ENCODE peak calls at places on chromosomes 3 and 15, in four cellular contexts. V, R, C and Z are unnamed samples.

GRCh38 chr15:75693501-75694240 is 19.0 kb downstream of the CSPG4 start:
- DNase-seq in V (no peak), C (no peak), R (peak), Z (peak)

GRCh38 chr3:71332813-71333212 is 250.7 kb downstream of the FOXP1 start:
- DNase-seq in V (no peak), C (no peak), R (no peak), Z (no peak)

GRCh38 chr3:57998366-57999283 is 9.6 kb upstream of the FLNB start:
- DNase-seq in V (peak), R (no peak), C (peak), Z (no peak)

GRCh38 chr15:31758126-31758525 is 272.2 kb upstream of the CHRNA7 start:
- DNase-seq in C (peak), V (no peak), R (no peak), Z (peak)

GRCh38 chr15:71239592-71240364 is 124.5 kb downstream of the THSD4 start:
- DNase-seq in R (no peak), V (no peak), C (peak), Z (peak)

GRCh38 chr15:70853855-70854668 is at the start of gene LARP6:
- DNase-seq in V (peak), C (peak), R (peak), Z (peak)

GRCh38 chr3:194386610-194387009 is 12.5 kb downstream of the GP5 start:
- DNase-seq in V (no peak), R (no peak), C (no peak), Z (no peak)

GRCh38 chr3:52238193-52238760 is 681 bp downstream of the TWF2 start:
- DNase-seq in V (no peak), R (no peak), C (no peak), Z (peak)

GRCh38 chr15:99651023-99651807 is 82.0 kb downstream of the LYSMD4 start:
- DNase-seq in V (no peak), R (peak), C (no peak), Z (no peak)

GRCh38 chr3:83928903-83929302 is 1029.9 kb upstream of the CADM2 start:
- DNase-seq in C (no peak), V (no peak), R (no peak), Z (no peak)

GRCh38 chr3:27290760-27291159 is 78.4 kb downstream of the NEK10 start:
- DNase-seq in V (no peak), C (no peak), R (no peak), Z (no peak)

GRCh38 chr3:151903501-151903991 is 30.1 kb downstream of the SUCNR1 start:
- DNase-seq in C (peak), R (no peak), V (no peak), Z (peak)

GRCh38 chr3:197906023-197906849 is 43.8 kb upstream of the RPL35A start:
- DNase-seq in V (peak), C (peak), R (peak), Z (peak)

GRCh38 chr3:69867941-69868505 is 128.8 kb downstream of the MITF start:
- DNase-seq in C (no peak), R (no peak), V (no peak), Z (no peak)

GRCh38 chr3:77795013-77795412 is 755.1 kb downstream of the ROBO2 start:
- DNase-seq in V (no peak), C (peak), R (no peak), Z (no peak)

GRCh38 chr3:69266585-69266984 is 119.3 kb downstream of the FRMD4B start:
- DNase-seq in C (no peak), V (no peak), R (no peak), Z (no peak)

GRCh38 chr15:44584162-44584749 is 47.3 kb downstream of the EIF3J start:
- DNase-seq in R (peak), V (no peak), C (peak), Z (peak)

GRCh38 chr3:3201584-3201983 is 22.1 kb upstream of the CRBN start:
- DNase-seq in R (no peak), C (no peak), V (peak), Z (no peak)

GRCh38 chr3:169260296-169260695 is 403.2 kb downstream of the MECOM start:
- DNase-seq in R (no peak), V (no peak), C (no peak), Z (peak)

GRCh38 chr3:119930286-119930685 is 148.4 kb downstream of the NR1I2 start:
- DNase-seq in C (no peak), V (no peak), R (no peak), Z (no peak)

GRCh38 chr3:120171134-120171863 is 77.1 kb upstream of the GSK3B start:
- DNase-seq in R (no peak), V (no peak), C (no peak), Z (peak)

GRCh38 chr15:77430652-77431051 is 10.0 kb downstream of the HMG20A start:
- DNase-seq in C (no peak), V (no peak), R (no peak), Z (no peak)

GRCh38 chr3:23129817-23130216 is 73.3 kb upstream of the UBE2E2 start:
- DNase-seq in R (no peak), C (peak), V (no peak), Z (no peak)

GRCh38 chr3:142915636-142916035 is 26.8 kb upstream of the PCOLCE2 start:
- DNase-seq in C (no peak), V (no peak), R (no peak), Z (no peak)

GRCh38 chr3:11555823-11556222 is 87.9 kb downstream of the VGLL4 start:
- DNase-seq in V (no peak), R (no peak), C (no peak), Z (no peak)

GRCh38 chr3:59374091-59374490 is 324.3 kb upstream of the CFAP20DC start:
- DNase-seq in C (no peak), V (no peak), R (no peak), Z (no peak)

GRCh38 chr15:75531041-75531450 is 48.1 kb downstream of the PTPN9 start:
- DNase-seq in C (no peak), V (no peak), R (no peak), Z (peak)

GRCh38 chr3:127141921-127142730 is 50.8 kb upstream of the PRR23E start:
- DNase-seq in C (peak), R (no peak), V (no peak), Z (no peak)

GRCh38 chr3:164451083-164451910 is 627.0 kb downstream of the SI start:
- DNase-seq in R (no peak), V (no peak), C (no peak), Z (no peak)

GRCh38 chr15:90412356-90413194 is 24.5 kb downstream of the IQGAP1 start:
- DNase-seq in C (peak), R (peak), V (peak), Z (no peak)

GRCh38 chr3:102532901-102533300 is 98.1 kb downstream of the ZPLD1 start:
- DNase-seq in V (no peak), C (no peak), R (peak), Z (no peak)

GRCh38 chr3:98692787-98693473 is 70.2 kb upstream of the ST3GAL6 start:
- DNase-seq in C (no peak), R (no peak), V (no peak), Z (no peak)

GRCh38 chr15:70627734-70628541 is 135.4 kb downstream of the UACA start:
- DNase-seq in C (no peak), R (no peak), V (no peak), Z (peak)

GRCh38 chr3:182242563-182242962 is 530.8 kb downstream of the SOX2 start:
- DNase-seq in V (no peak), R (no peak), C (no peak), Z (no peak)